ENCODE peak calls at places on chromosomes 13 and 19, in ten cellular contexts. One of them, this sample, is unnamed.

GRCh38 chr19:45659096-45659729 is 8.8 kb upstream of the GIPR start:
- DNase-seq in amniotic stem cell: no peak
- DNase-seq in NCI-H69: no peak
- DNase-seq in cardiac fibroblast: no peak
- DNase-seq in H4: no peak
- DNase-seq in type B pancreatic cell: no peak
- DNase-seq in effector memory CD4-positive, alpha-beta T cell: no peak
- DNase-seq in breast epithelium: no peak
- DNase-seq in iPS DF 6.9: no peak
- DNase-seq in NCI-H1436: no peak
- DNase-seq in this sample: no peak

GRCh38 chr19:41694831-41695635 is 7.0 kb upstream of the CEACAM7 start:
- DNase-seq in amniotic stem cell: no peak
- DNase-seq in NCI-H69: no peak
- DNase-seq in cardiac fibroblast: no peak
- DNase-seq in H4: no peak
- DNase-seq in type B pancreatic cell: peak
- DNase-seq in effector memory CD4-positive, alpha-beta T cell: no peak
- DNase-seq in breast epithelium: no peak
- DNase-seq in iPS DF 6.9: no peak
- DNase-seq in NCI-H1436: no peak
- DNase-seq in this sample: no peak

GRCh38 chr19:48484247-48484893 is 15.2 kb downstream of the CYTH2 start:
- DNase-seq in amniotic stem cell: no peak
- DNase-seq in NCI-H69: no peak
- DNase-seq in cardiac fibroblast: no peak
- DNase-seq in H4: no peak
- DNase-seq in type B pancreatic cell: no peak
- DNase-seq in effector memory CD4-positive, alpha-beta T cell: no peak
- DNase-seq in breast epithelium: no peak
- DNase-seq in iPS DF 6.9: no peak
- DNase-seq in NCI-H1436: no peak
- DNase-seq in this sample: no peak

GRCh38 chr13:75792526-75793187 is 156.5 kb downstream of the LMO7 start:
- DNase-seq in amniotic stem cell: no peak
- DNase-seq in NCI-H69: no peak
- DNase-seq in cardiac fibroblast: peak
- DNase-seq in H4: no peak
- DNase-seq in type B pancreatic cell: no peak
- DNase-seq in effector memory CD4-positive, alpha-beta T cell: no peak
- DNase-seq in breast epithelium: no peak
- DNase-seq in iPS DF 6.9: no peak
- DNase-seq in NCI-H1436: no peak
- DNase-seq in this sample: no peak

GRCh38 chr13:113856716-113857065 is 7.2 kb downstream of the GAS6 start:
- DNase-seq in amniotic stem cell: no peak
- DNase-seq in NCI-H69: no peak
- DNase-seq in cardiac fibroblast: peak
- DNase-seq in H4: no peak
- DNase-seq in type B pancreatic cell: peak
- DNase-seq in effector memory CD4-positive, alpha-beta T cell: no peak
- DNase-seq in breast epithelium: peak
- DNase-seq in iPS DF 6.9: no peak
- DNase-seq in NCI-H1436: no peak
- DNase-seq in this sample: no peak

GRCh38 chr19:28257396-28257795 is 955.6 kb downstream of the UQCRFS1 start:
- DNase-seq in amniotic stem cell: no peak
- DNase-seq in NCI-H69: no peak
- DNase-seq in cardiac fibroblast: no peak
- DNase-seq in H4: no peak
- DNase-seq in type B pancreatic cell: no peak
- DNase-seq in effector memory CD4-positive, alpha-beta T cell: no peak
- DNase-seq in breast epithelium: no peak
- DNase-seq in iPS DF 6.9: no peak
- DNase-seq in NCI-H1436: no peak
- DNase-seq in this sample: no peak

GRCh38 chr19:5246554-5247155 is 94.0 kb downstream of the PTPRS start:
- DNase-seq in amniotic stem cell: no peak
- DNase-seq in NCI-H69: no peak
- DNase-seq in cardiac fibroblast: no peak
- DNase-seq in H4: no peak
- DNase-seq in type B pancreatic cell: no peak
- DNase-seq in effector memory CD4-positive, alpha-beta T cell: no peak
- DNase-seq in breast epithelium: no peak
- DNase-seq in iPS DF 6.9: no peak
- DNase-seq in NCI-H1436: no peak
- DNase-seq in this sample: no peak

GRCh38 chr19:5956728-5957127 is 21.2 kb downstream of the RANBP3 start:
- DNase-seq in amniotic stem cell: no peak
- DNase-seq in NCI-H69: peak
- DNase-seq in cardiac fibroblast: no peak
- DNase-seq in H4: no peak
- DNase-seq in type B pancreatic cell: no peak
- DNase-seq in effector memory CD4-positive, alpha-beta T cell: no peak
- DNase-seq in breast epithelium: no peak
- DNase-seq in iPS DF 6.9: no peak
- DNase-seq in NCI-H1436: no peak
- DNase-seq in this sample: no peak

GRCh38 chr19:18273566-18274302 is 518 bp downstream of the IQCN start:
- DNase-seq in amniotic stem cell: no peak
- DNase-seq in NCI-H69: no peak
- DNase-seq in cardiac fibroblast: no peak
- DNase-seq in H4: no peak
- DNase-seq in type B pancreatic cell: no peak
- DNase-seq in effector memory CD4-positive, alpha-beta T cell: no peak
- DNase-seq in breast epithelium: no peak
- DNase-seq in iPS DF 6.9: no peak
- DNase-seq in NCI-H1436: no peak
- DNase-seq in this sample: peak

GRCh38 chr19:30733826-30734550 is 361.8 kb downstream of the ZNF536 start:
- DNase-seq in amniotic stem cell: no peak
- DNase-seq in NCI-H69: no peak
- DNase-seq in cardiac fibroblast: no peak
- DNase-seq in H4: no peak
- DNase-seq in type B pancreatic cell: no peak
- DNase-seq in effector memory CD4-positive, alpha-beta T cell: no peak
- DNase-seq in breast epithelium: no peak
- DNase-seq in iPS DF 6.9: no peak
- DNase-seq in NCI-H1436: no peak
- DNase-seq in this sample: no peak

GRCh38 chr19:3614858-3615505 is 8.3 kb upstream of the TBXA2R start:
- DNase-seq in amniotic stem cell: no peak
- DNase-seq in NCI-H69: no peak
- DNase-seq in cardiac fibroblast: no peak
- DNase-seq in H4: no peak
- DNase-seq in type B pancreatic cell: no peak
- DNase-seq in effector memory CD4-positive, alpha-beta T cell: no peak
- DNase-seq in breast epithelium: no peak
- DNase-seq in iPS DF 6.9: no peak
- DNase-seq in NCI-H1436: no peak
- DNase-seq in this sample: no peak

GRCh38 chr13:77415253-77416127 is 88.6 kb upstream of the MYCBP2 start:
- DNase-seq in amniotic stem cell: no peak
- DNase-seq in NCI-H69: no peak
- DNase-seq in cardiac fibroblast: no peak
- DNase-seq in H4: peak
- DNase-seq in type B pancreatic cell: no peak
- DNase-seq in effector memory CD4-positive, alpha-beta T cell: no peak
- DNase-seq in breast epithelium: no peak
- DNase-seq in iPS DF 6.9: no peak
- DNase-seq in NCI-H1436: no peak
- DNase-seq in this sample: no peak

GRCh38 chr19:55197531-55197930 is 11.8 kb downstream of the PTPRH start:
- DNase-seq in amniotic stem cell: no peak
- DNase-seq in NCI-H69: no peak
- DNase-seq in cardiac fibroblast: no peak
- DNase-seq in H4: no peak
- DNase-seq in type B pancreatic cell: no peak
- DNase-seq in effector memory CD4-positive, alpha-beta T cell: no peak
- DNase-seq in breast epithelium: no peak
- DNase-seq in iPS DF 6.9: no peak
- DNase-seq in NCI-H1436: no peak
- DNase-seq in this sample: no peak

This sample was measured in CD8-positive, alpha-beta memory T cell.